ENCODE peak calls at places on chromosome 4, in five cellular contexts. P is hepatocyte, B is kidney, O is fibroblast of mammary gland, X is MM.1S. V is an unnamed sample.

GRCh38 chr4:10741961-10742699 is 57.6 kb upstream of the CLNK start:
- DNase-seq in X (no peak), B (no peak), P (no peak), O (no peak), V (no peak)

GRCh38 chr4:153233761-153234371 is 29.6 kb downstream of the TRIM2 start:
- DNase-seq in B (no peak), X (no peak), P (peak; percentile 33), O (peak; percentile 98), V (no peak)

GRCh38 chr4:74092957-74093356 is 6.0 kb downstream of the CXCL2 start:
- DNase-seq in X (no peak), P (no peak), O (no peak), B (no peak), V (no peak)

GRCh38 chr4:139719381-139720101 is 53.9 kb downstream of the MGST2 start:
- DNase-seq in O (no peak), B (no peak), P (no peak), X (no peak), V (no peak)

GRCh38 chr4:87363552-87363951 is 27.4 kb downstream of the HSD17B11 start:
- DNase-seq in O (no peak), X (no peak), B (no peak), P (no peak), V (no peak)

GRCh38 chr4:14269824-14270223 is 642.3 kb upstream of the BOD1L1 start:
- DNase-seq in P (no peak), O (no peak), X (peak; percentile 45), B (no peak), V (no peak)

GRCh38 chr4:124334119-124334518 is 378.4 kb downstream of the ANKRD50 start:
- DNase-seq in O (peak; percentile 93), P (peak; percentile 80), X (peak; percentile 57), B (no peak), V (peak; percentile 12)

GRCh38 chr4:132642196-132642817 is 506.8 kb upstream of the PCDH10 start:
- DNase-seq in P (peak; percentile 67), X (peak; percentile 65), B (no peak), O (peak; percentile 9), V (peak; percentile 34)

GRCh38 chr4:11597506-11597905 is 168.8 kb upstream of the HS3ST1 start:
- DNase-seq in B (no peak), P (no peak), X (no peak), O (no peak), V (no peak)

GRCh38 chr4:123784626-123785025 is 388.0 kb downstream of the SPRY1 start:
- DNase-seq in X (no peak), O (no peak), B (no peak), P (no peak), V (no peak)

GRCh38 chr4:112882286-112882685 is 167.2 kb upstream of the ANK2 start:
- DNase-seq in P (no peak), B (no peak), X (no peak), O (no peak), V (no peak)

GRCh38 chr4:152064753-152065152 is 303.9 kb upstream of the GATB start:
- DNase-seq in X (no peak), B (no peak), P (no peak), O (no peak), V (no peak)

GRCh38 chr4:154928640-154929257 is 147.7 kb downstream of the RBM46 start:
- DNase-seq in B (no peak), P (peak; percentile 53), X (no peak), O (peak; percentile 77), V (no peak)

GRCh38 chr4:173211838-173212237 is 43.2 kb downstream of the GALNT7 start:
- DNase-seq in O (peak; percentile 66), X (peak; percentile 61), B (no peak), P (peak; percentile 68), V (no peak)

GRCh38 chr4:84338367-84338766 is 160.7 kb downstream of the NKX6-1 start:
- DNase-seq in O (no peak), P (no peak), X (no peak), B (peak; percentile 59), V (no peak)

GRCh38 chr4:8351931-8352367 is 82.4 kb downstream of the HTRA3 start:
- DNase-seq in P (no peak), O (peak; percentile 15), X (no peak), B (no peak), V (no peak)

GRCh38 chr4:82629238-82630000 is 67.6 kb upstream of the TMEM150C start:
- DNase-seq in X (no peak), B (no peak), O (peak; percentile 59), P (no peak), V (no peak)

GRCh38 chr4:6044276-6044675 is 26.0 kb upstream of the C4orf50 start:
- DNase-seq in B (no peak), P (no peak), X (no peak), O (no peak), V (no peak)

GRCh38 chr4:86594559-86595425 is 677 bp downstream of the PTPN13 start:
- DNase-seq in P (peak; percentile 77), O (peak; percentile 91), B (peak; percentile 78), X (peak; percentile 43), V (peak; percentile 24)

GRCh38 chr4:150209140-150209829 is 131.0 kb downstream of the DCLK2 start:
- DNase-seq in P (peak; percentile 66), B (no peak), O (peak; percentile 76), X (peak; percentile 42), V (peak; percentile 66)

GRCh38 chr4:159102623-159103405 is at the start of gene RAPGEF2:
- DNase-seq in X (peak; percentile 91), O (peak; percentile 89), B (peak; percentile 97), P (peak; percentile 96), V (peak; percentile 96)

GRCh38 chr4:26859762-26860156 is 882 bp upstream of the STIM2 start:
- DNase-seq in X (no peak), B (no peak), O (no peak), P (no peak), V (no peak)

GRCh38 chr4:83340692-83341343 is 6.2 kb upstream of the HPSE start:
- DNase-seq in P (no peak), O (no peak), X (peak; percentile 87), B (no peak), V (no peak)

GRCh38 chr4:115491686-115492085 is 378.3 kb upstream of the NDST4 start:
- DNase-seq in O (no peak), P (no peak), B (no peak), X (peak; percentile 40), V (no peak)

DNA sequence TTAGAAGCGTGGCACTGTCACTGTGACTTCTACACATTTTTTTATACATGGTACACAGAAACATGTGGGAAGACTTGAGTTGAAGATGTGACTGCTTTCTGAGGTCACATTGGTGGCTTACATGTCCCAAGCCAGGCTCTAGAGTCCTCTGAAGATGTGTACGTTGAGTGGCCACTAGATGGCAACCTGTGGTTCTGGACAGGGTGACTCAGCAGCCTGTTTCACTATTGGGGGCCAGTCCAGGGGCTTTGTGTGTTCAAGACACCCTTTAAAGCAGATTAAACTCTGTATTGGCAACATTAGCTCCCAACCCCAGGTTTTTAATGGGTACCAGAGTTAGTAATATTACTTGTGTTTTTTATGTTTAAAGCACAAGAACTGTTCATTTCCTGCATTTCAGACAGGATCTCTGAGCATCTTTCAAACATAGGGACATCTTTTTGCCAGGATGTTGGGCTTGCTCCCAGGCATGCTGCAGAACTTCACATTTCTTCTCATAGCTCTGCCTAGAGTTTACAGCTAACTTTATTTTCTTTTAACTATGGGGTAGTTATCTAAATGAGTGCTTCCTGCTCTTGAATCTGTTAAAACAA is 53.0 kb downstream of the DCUN1D4 start:
- DNase-seq in X (peak; percentile 80), B (no peak), O (peak; percentile 70), P (peak; percentile 82), V (peak; percentile 60)
- TF ChIP-seq CTCF in X (peak; percentile 86), B (peak; percentile 80), O (peak; percentile 86), P (peak; percentile 87), V (peak; percentile 76)

GRCh38 chr4:141220655-141221605 is at the start of gene ZNF330:
- DNase-seq in O (peak; percentile 93), P (peak; percentile 96), X (peak; percentile 81), B (peak; percentile 97), V (peak; percentile 91)
- TF ChIP-seq CTCF in O (peak; percentile 25), P (peak; percentile 31), X (peak; percentile 43), B (peak; percentile 22), V (peak; percentile 16)

GRCh38 chr4:55947254-55947882 is 1.4 kb upstream of the CEP135 start:
- DNase-seq in B (no peak), P (no peak), O (no peak), X (peak; percentile 43), V (peak; percentile 43)
- TF ChIP-seq CTCF in B (no peak), P (no peak), O (no peak), X (no peak), V (no peak)

DNA sequence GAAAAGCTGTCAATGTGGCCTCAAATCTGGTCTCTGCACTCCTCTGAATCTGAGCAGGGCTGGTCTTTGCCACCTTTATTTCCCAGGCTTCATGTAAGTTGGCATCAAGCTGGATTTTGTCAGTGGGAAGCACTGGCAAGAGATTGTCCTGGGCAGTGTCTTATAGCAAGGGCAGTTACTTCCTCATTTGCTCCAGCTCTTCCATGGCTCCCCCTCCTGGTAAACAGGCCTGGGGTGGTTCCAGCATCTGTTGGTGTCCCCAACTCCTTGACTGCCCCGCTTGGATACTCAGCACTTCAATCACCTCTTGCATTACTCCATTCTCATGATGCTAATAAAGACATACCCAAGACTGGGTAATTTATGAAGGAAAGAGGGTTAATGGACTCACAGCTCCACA is 15.0 kb upstream of the REST start:
- DNase-seq in B (no peak), X (no peak), P (no peak), O (no peak), V (no peak)
- TF ChIP-seq CTCF in B (no peak), X (no peak), P (no peak), O (no peak), V (no peak)

GRCh38 chr4:77120888-77121508 is 36.0 kb upstream of the CCNG2 start:
- DNase-seq in B (no peak), P (no peak), X (no peak), O (peak; percentile 21), V (peak; percentile 49)
- TF ChIP-seq CTCF in B (peak; percentile 24), P (no peak), X (no peak), O (peak; percentile 13), V (peak; percentile 13)

GRCh38 chr4:165382640-165383039 is 3.8 kb downstream of the CPE start:
- DNase-seq in P (no peak), B (no peak), O (no peak), X (no peak), V (no peak)

GRCh38 chr4:165383757-165384156 is 4.9 kb downstream of the CPE start:
- DNase-seq in X (no peak), B (no peak), P (no peak), O (peak; percentile 65), V (no peak)

GRCh38 chr4:165385124-165385523 is 6.3 kb downstream of the CPE start:
- DNase-seq in B (no peak), P (no peak), O (no peak), X (no peak), V (no peak)

GRCh38 chr4:165384186-165384585 is 5.4 kb downstream of the CPE start:
- DNase-seq in P (no peak), B (no peak), O (no peak), X (no peak), V (no peak)

DNA sequence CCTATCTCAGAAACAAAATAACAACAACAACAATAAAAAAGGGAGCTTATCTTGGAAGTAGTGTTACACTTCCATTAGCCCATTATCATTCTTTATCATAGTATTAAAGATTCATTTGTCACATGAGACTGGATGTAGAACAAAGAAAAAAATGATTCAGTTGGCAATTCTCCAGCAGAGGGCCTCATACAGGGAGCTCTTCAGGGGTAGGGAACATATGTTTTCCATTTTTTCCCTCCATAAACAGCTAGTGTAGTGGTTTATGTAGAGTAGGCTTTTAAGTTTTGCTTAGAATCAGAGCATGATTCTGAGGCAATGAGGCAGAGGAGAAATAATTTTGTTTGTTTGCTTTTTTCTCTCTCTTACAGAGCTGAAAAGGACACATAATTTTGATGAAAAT is 5.8 kb downstream of the CPE start:
- DNase-seq in P (peak; percentile 60), O (peak; percentile 86), B (no peak), X (no peak), V (no peak)
- TF ChIP-seq CTCF in P (no peak), O (no peak), B (no peak), X (peak; percentile 30), V (no peak)

V was measured in GM13976.